ENCODE peak calls at places on chromosome 7, in four cellular contexts. H is HL-60; O is CD4-positive, alpha-beta T cell; X is spleen. F is an unnamed sample.

GRCh38 chr7:36207451-36208291 is 54.6 kb downstream of the EEPD1 start:
- DNase-seq in H (no peak), O (peak), X (peak), F (peak)

GRCh38 chr7:47757946-47758371 is 176.0 kb upstream of the TNS3 start:
- DNase-seq in H (no peak), O (no peak), X (no peak), F (peak)

GRCh38 chr7:68892211-68892610 is 706.1 kb upstream of the AUTS2 start:
- DNase-seq in H (no peak), O (no peak), X (no peak), F (no peak)

GRCh38 chr7:24732646-24733413 is 24.4 kb downstream of the GSDME start:
- DNase-seq in H (no peak), O (no peak), X (no peak), F (no peak)

GRCh38 chr7:158975526-158976467 is 119.4 kb downstream of the DYNC2I1 start:
- DNase-seq in H (no peak), O (peak), X (no peak), F (peak)

GRCh38 chr7:147103224-147103623 is 986.6 kb downstream of the CNTNAP2 start:
- DNase-seq in H (no peak), O (no peak), X (no peak), F (no peak)

GRCh38 chr7:68529221-68529620 is 1069.1 kb upstream of the AUTS2 start:
- DNase-seq in H (no peak), O (no peak), X (no peak), F (no peak)

GRCh38 chr7:117435475-117436043 is 8.3 kb upstream of the ASZ1 start:
- DNase-seq in H (no peak), O (no peak), X (no peak), F (no peak)

DNA sequence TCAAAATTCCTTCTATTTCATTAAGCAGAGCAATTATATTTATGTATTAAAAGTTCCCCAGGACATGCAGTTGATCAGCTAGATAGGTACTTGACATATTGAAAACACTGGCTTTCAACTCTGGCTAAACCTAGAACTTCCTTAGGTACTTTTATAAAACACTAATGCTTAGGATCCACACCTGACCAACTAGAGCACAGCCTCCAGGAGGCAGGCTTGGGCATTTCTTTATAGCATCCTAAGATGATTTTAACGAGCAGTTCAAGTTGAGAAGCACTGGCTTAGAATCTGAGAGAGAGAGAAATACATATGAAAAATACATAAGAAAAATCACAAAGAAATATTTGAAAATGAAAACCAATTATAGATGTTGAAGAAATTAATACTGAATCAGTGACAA is 20.8 kb downstream of the SLC26A5 start:
- DNase-seq in H (no peak), O (no peak), X (no peak), F (no peak)
- TF ChIP-seq CTCF in H (no peak), O (no peak), X (no peak), F (no peak)

DNA sequence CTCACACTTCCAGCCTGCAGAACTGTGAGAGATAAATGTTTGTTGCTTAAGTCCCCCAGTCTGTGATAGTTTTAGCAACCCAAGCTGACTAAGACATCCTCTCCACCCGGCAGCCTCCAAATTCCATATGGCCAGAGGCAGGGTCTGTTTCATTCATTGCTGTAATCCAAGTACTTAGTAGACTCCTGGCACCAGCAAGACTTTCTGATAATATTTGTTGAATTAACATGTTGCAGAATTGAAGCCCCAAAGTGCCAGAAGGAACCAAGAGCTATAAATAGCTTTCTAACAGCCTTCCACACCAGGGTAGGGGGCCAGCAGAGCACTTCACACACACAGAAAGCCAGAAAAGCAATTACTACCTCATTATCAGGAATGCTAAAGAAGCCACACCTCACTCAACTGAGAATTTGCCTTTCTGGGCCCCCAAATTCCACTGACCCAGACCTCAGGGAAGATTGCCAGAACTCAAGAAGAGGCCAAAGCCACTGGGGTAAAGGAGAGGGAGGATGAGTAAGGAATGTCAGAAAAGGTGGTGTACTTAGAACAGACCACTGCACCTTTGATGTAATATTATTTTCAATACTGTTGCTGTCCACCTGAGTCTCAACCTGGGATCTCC is 5.7 kb downstream of the NOD1 start:
- DNase-seq in H (no peak), O (no peak), X (no peak), F (no peak)
- H3K27ac ChIP-seq in H (no peak), O (no peak), X (peak), F (no peak)

GRCh38 chr7:55179897-55180682 is 161.3 kb downstream of the EGFR start:
- DNase-seq in H (no peak), O (no peak), X (no peak), F (no peak)

GRCh38 chr7:55178863-55179773 is 160.3 kb downstream of the EGFR start:
- DNase-seq in H (no peak), O (no peak), X (no peak), F (no peak)

GRCh38 chr7:55178292-55178862 is 159.6 kb downstream of the EGFR start:
- DNase-seq in H (no peak), O (no peak), X (no peak), F (no peak)

GRCh38 chr7:55181774-55182173 is 163.0 kb downstream of the EGFR start:
- DNase-seq in H (no peak), O (no peak), X (no peak), F (no peak)

GRCh38 chr7:55180821-55181542 is 162.2 kb downstream of the EGFR start:
- DNase-seq in H (no peak), O (no peak), X (no peak), F (no peak)
- TF ChIP-seq CTCF in H (no peak), O (no peak), X (no peak), F (no peak)

DNA sequence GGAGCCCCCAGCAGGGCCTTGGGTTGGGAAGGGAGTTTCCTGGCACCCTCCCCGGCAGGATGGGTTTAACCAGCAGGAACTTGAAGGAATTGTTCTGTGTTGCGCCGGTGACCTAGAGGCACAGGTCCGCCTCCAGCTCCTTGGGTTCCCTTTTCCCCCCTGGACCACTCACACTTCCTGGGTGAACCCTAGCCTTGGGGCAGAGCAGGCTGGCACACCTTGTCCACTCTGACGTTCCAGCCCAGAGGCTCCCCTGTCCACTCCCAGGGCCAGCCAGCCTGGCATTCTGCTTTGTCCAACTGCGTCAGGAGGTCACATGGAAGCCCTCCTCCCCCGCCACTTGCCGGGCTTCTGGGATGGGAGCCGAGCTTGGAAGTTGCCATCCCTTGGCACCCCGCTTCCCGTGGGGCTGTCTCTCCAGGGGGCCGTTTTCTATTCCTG is 25.8 kb downstream of the TMEM120A start:
- DNase-seq in H (no peak), O (no peak), X (peak), F (no peak)
- H3K27ac ChIP-seq in H (no peak), O (no peak), X (peak), F (peak)

DNA sequence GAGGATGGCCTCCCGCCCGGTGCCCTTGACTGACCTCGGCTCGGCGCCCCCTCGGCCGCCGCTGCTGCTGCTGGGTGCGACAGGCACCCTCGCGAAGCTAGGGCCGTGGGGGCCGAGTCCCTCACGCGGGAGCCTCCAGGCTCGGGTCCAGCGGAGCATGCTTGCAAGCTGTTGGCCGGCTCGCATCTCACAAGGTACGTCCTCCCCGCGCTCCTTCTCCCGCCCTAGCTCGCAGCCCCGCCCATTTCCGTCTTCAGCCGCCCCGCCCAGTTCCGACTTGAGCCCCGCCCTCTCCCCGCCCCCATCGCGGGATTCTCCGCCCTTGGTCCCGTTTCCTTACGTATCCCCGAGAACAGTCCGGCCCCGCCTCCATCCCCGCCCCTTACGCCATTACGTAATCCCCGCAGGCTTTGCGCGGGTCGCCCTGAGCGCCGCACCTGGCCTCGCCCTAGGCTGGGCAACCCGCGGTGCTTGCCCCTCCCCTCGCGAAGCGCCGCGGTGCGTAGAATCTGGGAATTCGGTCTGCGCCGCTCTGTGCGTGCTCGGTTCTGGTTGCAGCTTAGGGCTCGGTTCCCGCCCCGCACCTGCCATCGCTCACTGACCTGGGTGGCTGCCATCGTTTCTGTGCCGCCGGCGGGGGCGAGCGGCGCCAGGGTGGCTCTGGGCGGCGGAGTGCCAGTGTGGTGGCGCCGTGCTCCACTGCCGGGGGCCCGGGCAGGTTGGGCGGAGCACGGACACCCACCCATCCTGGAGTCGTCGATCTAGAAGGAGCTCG is at the start of gene ABHD11:
- DNase-seq in H (peak), O (peak), X (peak), F (peak)
- TF ChIP-seq CTCF in H (no peak), O (no peak), X (no peak), F (no peak)

GRCh38 chr7:67311901-67312300 is 315.3 kb downstream of the TYW1 start:
- DNase-seq in H (no peak), O (no peak), X (no peak), F (no peak)
- H3K27ac ChIP-seq in H (no peak), O (no peak), X (no peak), F (no peak)

F was measured in RWPE1.